ENCODE peak calls at places on chromosomes 12 and 14, in four cellular contexts. R, G, U and O are unnamed samples.

GRCh38 chr14:87960013-87960787 is 32.8 kb downstream of the GALC start:
- ATAC-seq in U (no peak), R (no peak), G (peak), O (no peak)

GRCh38 chr12:98464155-98464554 is 51.2 kb upstream of the TMPO start:
- ATAC-seq in U (no peak), R (peak), G (peak), O (no peak)

GRCh38 chr12:128365831-128366231 is 98.9 kb downstream of the TMEM132C start:
- ATAC-seq in U (peak), R (no peak), G (no peak), O (no peak)

GRCh38 chr12:47832263-47832933 is 12.7 kb upstream of the HDAC7 start:
- ATAC-seq in G (peak), U (no peak), R (peak), O (peak)

GRCh38 chr12:6962285-6963015 is 8.0 kb downstream of the PHB2 start:
- ATAC-seq in R (no peak), G (no peak), U (no peak), O (no peak)

GRCh38 chr12:45660330-45660729 is 69.2 kb upstream of the ARID2 start:
- ATAC-seq in U (no peak), G (no peak), R (no peak), O (no peak)

GRCh38 chr12:107271523-107271922 is 178.2 kb upstream of the CRY1 start:
- ATAC-seq in G (no peak), R (no peak), U (no peak), O (no peak)

GRCh38 chr12:71492604-71493003 is 53.0 kb downstream of the LGR5 start:
- ATAC-seq in U (no peak), R (no peak), G (no peak), O (no peak)

GRCh38 chr12:52975820-52976573 is 27.1 kb downstream of the KRT18 start:
- ATAC-seq in R (no peak), G (no peak), U (peak), O (peak)

GRCh38 chr12:132641811-132642650 is 23.5 kb downstream of the P2RX2 start:
- ATAC-seq in R (no peak), U (no peak), G (no peak), O (no peak)

GRCh38 chr14:23415821-23416480 is 7.9 kb upstream of the MYH6 start:
- ATAC-seq in G (no peak), R (no peak), U (no peak), O (no peak)

GRCh38 chr12:88924162-88924561 is 343.9 kb upstream of the KITLG start:
- ATAC-seq in U (no peak), G (no peak), R (no peak), O (no peak)

GRCh38 chr14:104805326-104805678 is 4.4 kb downstream of the ZBTB42 start:
- ATAC-seq in U (peak), R (no peak), G (no peak), O (no peak)

GRCh38 chr14:41604793-41605534 is 1.7 kb upstream of the LRFN5 start:
- ATAC-seq in G (no peak), R (peak), U (peak), O (no peak)

GRCh38 chr14:43172899-43173548 is 1334.1 kb downstream of the FSCB start:
- ATAC-seq in U (no peak), G (no peak), R (no peak), O (no peak)